ENCODE peak calls at places on chromosomes 6 and 20, in ten cellular contexts. One of them, this sample, is unnamed.
A peak's percentile ranks its signal among the peaks of the same experiment; 100 is the strongest.

GRCh38 chr6:156250593-156250992 is 526.6 kb upstream of the ARID1B start:
- DNase-seq in brain microvascular endothelial cell: no peak
- DNase-seq in nucleus accumbens: no peak
- DNase-seq in mesendoderm: no peak
- DNase-seq in GM20000: no peak
- DNase-seq in HFF-Myc: no peak
- DNase-seq in astrocyte of the spinal cord: no peak
- DNase-seq in lower lobe of right lung: no peak
- DNase-seq in activated CD4-positive, alpha-beta T cell treated with anti-CD3 and anti-CD28 coated beads, Interleukin-2, amount 50 U/mL, for 48 hours: peak; percentile 43
- DNase-seq in activated effector memory CD4-positive, alpha-beta T cell treated with anti-CD3 and anti-CD28 coated beads, Interleukin-2, amount 50 U/mL, for 16 hours: no peak
- DNase-seq in this sample: no peak

GRCh38 chr20:63053430-63054102 is 46.8 kb upstream of the BHLHE23 start:
- DNase-seq in nucleus accumbens: no peak
- DNase-seq in brain microvascular endothelial cell: no peak
- DNase-seq in HFF-Myc: no peak
- DNase-seq in activated CD4-positive, alpha-beta T cell treated with anti-CD3 and anti-CD28 coated beads, Interleukin-2, amount 50 U/mL, for 48 hours: no peak
- DNase-seq in astrocyte of the spinal cord: no peak
- DNase-seq in lower lobe of right lung: peak; percentile 29
- DNase-seq in mesendoderm: no peak
- DNase-seq in activated effector memory CD4-positive, alpha-beta T cell treated with anti-CD3 and anti-CD28 coated beads, Interleukin-2, amount 50 U/mL, for 16 hours: peak; percentile 46
- DNase-seq in GM20000: no peak
- DNase-seq in this sample: no peak

GRCh38 chr20:57092112-57092899 is 174.1 kb downstream of the BMP7 start:
- DNase-seq in brain microvascular endothelial cell: peak; percentile 32
- DNase-seq in astrocyte of the spinal cord: peak; percentile 20
- DNase-seq in HFF-Myc: no peak
- DNase-seq in nucleus accumbens: no peak
- DNase-seq in lower lobe of right lung: peak; percentile 69
- DNase-seq in activated effector memory CD4-positive, alpha-beta T cell treated with anti-CD3 and anti-CD28 coated beads, Interleukin-2, amount 50 U/mL, for 16 hours: peak; percentile 77
- DNase-seq in activated CD4-positive, alpha-beta T cell treated with anti-CD3 and anti-CD28 coated beads, Interleukin-2, amount 50 U/mL, for 48 hours: peak; percentile 70
- DNase-seq in mesendoderm: peak; percentile 69
- DNase-seq in GM20000: peak; percentile 78
- DNase-seq in this sample: peak; percentile 79

GRCh38 chr20:60569116-60569515 is 610.9 kb downstream of the CDH26 start:
- DNase-seq in activated CD4-positive, alpha-beta T cell treated with anti-CD3 and anti-CD28 coated beads, Interleukin-2, amount 50 U/mL, for 48 hours: no peak
- DNase-seq in GM20000: no peak
- DNase-seq in mesendoderm: no peak
- DNase-seq in lower lobe of right lung: no peak
- DNase-seq in nucleus accumbens: no peak
- DNase-seq in brain microvascular endothelial cell: no peak
- DNase-seq in activated effector memory CD4-positive, alpha-beta T cell treated with anti-CD3 and anti-CD28 coated beads, Interleukin-2, amount 50 U/mL, for 16 hours: no peak
- DNase-seq in HFF-Myc: no peak
- DNase-seq in astrocyte of the spinal cord: no peak
- DNase-seq in this sample: no peak

GRCh38 chr20:15487030-15487429 is 1086.2 kb downstream of the KIF16B start:
- DNase-seq in HFF-Myc: no peak
- DNase-seq in nucleus accumbens: no peak
- DNase-seq in brain microvascular endothelial cell: peak; percentile 29
- DNase-seq in activated effector memory CD4-positive, alpha-beta T cell treated with anti-CD3 and anti-CD28 coated beads, Interleukin-2, amount 50 U/mL, for 16 hours: no peak
- DNase-seq in activated CD4-positive, alpha-beta T cell treated with anti-CD3 and anti-CD28 coated beads, Interleukin-2, amount 50 U/mL, for 48 hours: no peak
- DNase-seq in mesendoderm: peak; percentile 95
- DNase-seq in astrocyte of the spinal cord: no peak
- DNase-seq in GM20000: no peak
- DNase-seq in lower lobe of right lung: no peak
- DNase-seq in this sample: no peak

GRCh38 chr6:89111933-89112332 is 5.9 kb downstream of the SRSF12 start:
- DNase-seq in activated effector memory CD4-positive, alpha-beta T cell treated with anti-CD3 and anti-CD28 coated beads, Interleukin-2, amount 50 U/mL, for 16 hours: no peak
- DNase-seq in activated CD4-positive, alpha-beta T cell treated with anti-CD3 and anti-CD28 coated beads, Interleukin-2, amount 50 U/mL, for 48 hours: no peak
- DNase-seq in brain microvascular endothelial cell: no peak
- DNase-seq in astrocyte of the spinal cord: no peak
- DNase-seq in GM20000: no peak
- DNase-seq in nucleus accumbens: no peak
- DNase-seq in mesendoderm: no peak
- DNase-seq in HFF-Myc: no peak
- DNase-seq in lower lobe of right lung: no peak
- DNase-seq in this sample: no peak

GRCh38 chr6:160445130-160445529 is 97.0 kb downstream of the SLC22A3 start:
- DNase-seq in astrocyte of the spinal cord: no peak
- DNase-seq in HFF-Myc: no peak
- DNase-seq in activated effector memory CD4-positive, alpha-beta T cell treated with anti-CD3 and anti-CD28 coated beads, Interleukin-2, amount 50 U/mL, for 16 hours: no peak
- DNase-seq in nucleus accumbens: no peak
- DNase-seq in lower lobe of right lung: peak; percentile 59
- DNase-seq in GM20000: no peak
- DNase-seq in mesendoderm: no peak
- DNase-seq in brain microvascular endothelial cell: no peak
- DNase-seq in activated CD4-positive, alpha-beta T cell treated with anti-CD3 and anti-CD28 coated beads, Interleukin-2, amount 50 U/mL, for 48 hours: no peak
- DNase-seq in this sample: no peak

GRCh38 chr6:9540534-9541126 is 874.2 kb downstream of the TFAP2A start:
- DNase-seq in activated effector memory CD4-positive, alpha-beta T cell treated with anti-CD3 and anti-CD28 coated beads, Interleukin-2, amount 50 U/mL, for 16 hours: no peak
- DNase-seq in mesendoderm: peak; percentile 50
- DNase-seq in nucleus accumbens: no peak
- DNase-seq in activated CD4-positive, alpha-beta T cell treated with anti-CD3 and anti-CD28 coated beads, Interleukin-2, amount 50 U/mL, for 48 hours: no peak
- DNase-seq in HFF-Myc: no peak
- DNase-seq in astrocyte of the spinal cord: peak; percentile 65
- DNase-seq in brain microvascular endothelial cell: peak; percentile 47
- DNase-seq in GM20000: peak; percentile 41
- DNase-seq in lower lobe of right lung: no peak
- DNase-seq in this sample: no peak

GRCh38 chr6:157999100-158000051 is 17.7 kb downstream of the SYNJ2 start:
- DNase-seq in brain microvascular endothelial cell: no peak
- DNase-seq in nucleus accumbens: no peak
- DNase-seq in activated effector memory CD4-positive, alpha-beta T cell treated with anti-CD3 and anti-CD28 coated beads, Interleukin-2, amount 50 U/mL, for 16 hours: no peak
- DNase-seq in lower lobe of right lung: peak; percentile 20
- DNase-seq in activated CD4-positive, alpha-beta T cell treated with anti-CD3 and anti-CD28 coated beads, Interleukin-2, amount 50 U/mL, for 48 hours: no peak
- DNase-seq in mesendoderm: no peak
- DNase-seq in astrocyte of the spinal cord: no peak
- DNase-seq in HFF-Myc: no peak
- DNase-seq in GM20000: no peak
- DNase-seq in this sample: peak; percentile 79

GRCh38 chr20:25623225-25623735 is 534 bp downstream of the NANP start:
- DNase-seq in GM20000: no peak
- DNase-seq in brain microvascular endothelial cell: peak; percentile 13
- DNase-seq in nucleus accumbens: no peak
- DNase-seq in mesendoderm: peak; percentile 29
- DNase-seq in activated CD4-positive, alpha-beta T cell treated with anti-CD3 and anti-CD28 coated beads, Interleukin-2, amount 50 U/mL, for 48 hours: peak; percentile 58
- DNase-seq in astrocyte of the spinal cord: peak; percentile 28
- DNase-seq in HFF-Myc: no peak
- DNase-seq in lower lobe of right lung: peak; percentile 64
- DNase-seq in activated effector memory CD4-positive, alpha-beta T cell treated with anti-CD3 and anti-CD28 coated beads, Interleukin-2, amount 50 U/mL, for 16 hours: peak; percentile 72
- DNase-seq in this sample: peak; percentile 49

GRCh38 chr20:47878601-47879004 is 93.3 kb upstream of the SULF2 start:
- DNase-seq in nucleus accumbens: no peak
- DNase-seq in lower lobe of right lung: no peak
- DNase-seq in HFF-Myc: no peak
- DNase-seq in activated CD4-positive, alpha-beta T cell treated with anti-CD3 and anti-CD28 coated beads, Interleukin-2, amount 50 U/mL, for 48 hours: no peak
- DNase-seq in activated effector memory CD4-positive, alpha-beta T cell treated with anti-CD3 and anti-CD28 coated beads, Interleukin-2, amount 50 U/mL, for 16 hours: no peak
- DNase-seq in astrocyte of the spinal cord: no peak
- DNase-seq in GM20000: no peak
- DNase-seq in brain microvascular endothelial cell: no peak
- DNase-seq in mesendoderm: no peak
- DNase-seq in this sample: no peak

GRCh38 chr20:45073182-45073581 is 27.7 kb downstream of the KCNS1 start:
- DNase-seq in nucleus accumbens: no peak
- DNase-seq in activated CD4-positive, alpha-beta T cell treated with anti-CD3 and anti-CD28 coated beads, Interleukin-2, amount 50 U/mL, for 48 hours: no peak
- DNase-seq in astrocyte of the spinal cord: peak; percentile 27
- DNase-seq in mesendoderm: no peak
- DNase-seq in lower lobe of right lung: no peak
- DNase-seq in brain microvascular endothelial cell: no peak
- DNase-seq in activated effector memory CD4-positive, alpha-beta T cell treated with anti-CD3 and anti-CD28 coated beads, Interleukin-2, amount 50 U/mL, for 16 hours: no peak
- DNase-seq in HFF-Myc: no peak
- DNase-seq in GM20000: no peak
- DNase-seq in this sample: no peak

GRCh38 chr6:126721581-126722145 is 381.7 kb downstream of the CENPW start:
- DNase-seq in activated effector memory CD4-positive, alpha-beta T cell treated with anti-CD3 and anti-CD28 coated beads, Interleukin-2, amount 50 U/mL, for 16 hours: no peak
- DNase-seq in nucleus accumbens: no peak
- DNase-seq in GM20000: no peak
- DNase-seq in activated CD4-positive, alpha-beta T cell treated with anti-CD3 and anti-CD28 coated beads, Interleukin-2, amount 50 U/mL, for 48 hours: no peak
- DNase-seq in HFF-Myc: peak; percentile 31
- DNase-seq in lower lobe of right lung: no peak
- DNase-seq in mesendoderm: no peak
- DNase-seq in brain microvascular endothelial cell: peak; percentile 87
- DNase-seq in astrocyte of the spinal cord: peak; percentile 86
- DNase-seq in this sample: no peak

GRCh38 chr6:68559052-68559451 is 76.0 kb upstream of the ADGRB3 start:
- DNase-seq in activated CD4-positive, alpha-beta T cell treated with anti-CD3 and anti-CD28 coated beads, Interleukin-2, amount 50 U/mL, for 48 hours: no peak
- DNase-seq in brain microvascular endothelial cell: no peak
- DNase-seq in nucleus accumbens: no peak
- DNase-seq in HFF-Myc: no peak
- DNase-seq in activated effector memory CD4-positive, alpha-beta T cell treated with anti-CD3 and anti-CD28 coated beads, Interleukin-2, amount 50 U/mL, for 16 hours: no peak
- DNase-seq in astrocyte of the spinal cord: peak; percentile 31
- DNase-seq in mesendoderm: peak; percentile 69
- DNase-seq in lower lobe of right lung: no peak
- DNase-seq in GM20000: no peak
- DNase-seq in this sample: no peak

GRCh38 chr6:161940519-161940918 is 666.7 kb upstream of the AGPAT4 start:
- DNase-seq in brain microvascular endothelial cell: no peak
- DNase-seq in HFF-Myc: no peak
- DNase-seq in astrocyte of the spinal cord: no peak
- DNase-seq in lower lobe of right lung: no peak
- DNase-seq in activated CD4-positive, alpha-beta T cell treated with anti-CD3 and anti-CD28 coated beads, Interleukin-2, amount 50 U/mL, for 48 hours: no peak
- DNase-seq in GM20000: no peak
- DNase-seq in nucleus accumbens: no peak
- DNase-seq in mesendoderm: no peak
- DNase-seq in activated effector memory CD4-positive, alpha-beta T cell treated with anti-CD3 and anti-CD28 coated beads, Interleukin-2, amount 50 U/mL, for 16 hours: no peak
- DNase-seq in this sample: no peak

GRCh38 chr20:41165001-41165882 is 27.9 kb downstream of the PLCG1 start:
- DNase-seq in nucleus accumbens: no peak
- DNase-seq in brain microvascular endothelial cell: no peak
- DNase-seq in HFF-Myc: no peak
- DNase-seq in activated effector memory CD4-positive, alpha-beta T cell treated with anti-CD3 and anti-CD28 coated beads, Interleukin-2, amount 50 U/mL, for 16 hours: no peak
- DNase-seq in lower lobe of right lung: no peak
- DNase-seq in GM20000: no peak
- DNase-seq in astrocyte of the spinal cord: no peak
- DNase-seq in mesendoderm: no peak
- DNase-seq in activated CD4-positive, alpha-beta T cell treated with anti-CD3 and anti-CD28 coated beads, Interleukin-2, amount 50 U/mL, for 48 hours: no peak
- DNase-seq in this sample: no peak

GRCh38 chr20:5127859-5128409 is 1.1 kb downstream of the CDS2 start:
- DNase-seq in lower lobe of right lung: no peak
- DNase-seq in nucleus accumbens: no peak
- DNase-seq in activated CD4-positive, alpha-beta T cell treated with anti-CD3 and anti-CD28 coated beads, Interleukin-2, amount 50 U/mL, for 48 hours: no peak
- DNase-seq in GM20000: no peak
- DNase-seq in HFF-Myc: no peak
- DNase-seq in mesendoderm: no peak
- DNase-seq in brain microvascular endothelial cell: no peak
- DNase-seq in activated effector memory CD4-positive, alpha-beta T cell treated with anti-CD3 and anti-CD28 coated beads, Interleukin-2, amount 50 U/mL, for 16 hours: no peak
- DNase-seq in astrocyte of the spinal cord: no peak
- DNase-seq in this sample: no peak

GRCh38 chr6:153059311-153059710 is 56.8 kb upstream of the MTRF1L start:
- DNase-seq in nucleus accumbens: no peak
- DNase-seq in activated CD4-positive, alpha-beta T cell treated with anti-CD3 and anti-CD28 coated beads, Interleukin-2, amount 50 U/mL, for 48 hours: no peak
- DNase-seq in activated effector memory CD4-positive, alpha-beta T cell treated with anti-CD3 and anti-CD28 coated beads, Interleukin-2, amount 50 U/mL, for 16 hours: no peak
- DNase-seq in HFF-Myc: no peak
- DNase-seq in brain microvascular endothelial cell: no peak
- DNase-seq in astrocyte of the spinal cord: no peak
- DNase-seq in mesendoderm: no peak
- DNase-seq in lower lobe of right lung: no peak
- DNase-seq in GM20000: no peak
- DNase-seq in this sample: no peak

GRCh38 chr6:134169881-134170486 is 117.6 kb upstream of the SLC2A12 start:
- DNase-seq in brain microvascular endothelial cell: no peak
- DNase-seq in activated CD4-positive, alpha-beta T cell treated with anti-CD3 and anti-CD28 coated beads, Interleukin-2, amount 50 U/mL, for 48 hours: no peak
- DNase-seq in GM20000: no peak
- DNase-seq in astrocyte of the spinal cord: peak; percentile 33
- DNase-seq in lower lobe of right lung: no peak
- DNase-seq in activated effector memory CD4-positive, alpha-beta T cell treated with anti-CD3 and anti-CD28 coated beads, Interleukin-2, amount 50 U/mL, for 16 hours: no peak
- DNase-seq in nucleus accumbens: no peak
- DNase-seq in HFF-Myc: no peak
- DNase-seq in mesendoderm: no peak
- DNase-seq in this sample: no peak

GRCh38 chr6:9044426-9044825 is 609.1 kb upstream of the SLC35B3 start:
- DNase-seq in nucleus accumbens: no peak
- DNase-seq in HFF-Myc: no peak
- DNase-seq in brain microvascular endothelial cell: no peak
- DNase-seq in GM20000: no peak
- DNase-seq in activated CD4-positive, alpha-beta T cell treated with anti-CD3 and anti-CD28 coated beads, Interleukin-2, amount 50 U/mL, for 48 hours: no peak
- DNase-seq in astrocyte of the spinal cord: no peak
- DNase-seq in activated effector memory CD4-positive, alpha-beta T cell treated with anti-CD3 and anti-CD28 coated beads, Interleukin-2, amount 50 U/mL, for 16 hours: no peak
- DNase-seq in mesendoderm: no peak
- DNase-seq in lower lobe of right lung: no peak
- DNase-seq in this sample: no peak

GRCh38 chr6:9116026-9116425 is 680.7 kb upstream of the SLC35B3 start:
- DNase-seq in activated effector memory CD4-positive, alpha-beta T cell treated with anti-CD3 and anti-CD28 coated beads, Interleukin-2, amount 50 U/mL, for 16 hours: no peak
- DNase-seq in mesendoderm: peak; percentile 40
- DNase-seq in HFF-Myc: peak; percentile 89
- DNase-seq in lower lobe of right lung: no peak
- DNase-seq in brain microvascular endothelial cell: no peak
- DNase-seq in activated CD4-positive, alpha-beta T cell treated with anti-CD3 and anti-CD28 coated beads, Interleukin-2, amount 50 U/mL, for 48 hours: no peak
- DNase-seq in nucleus accumbens: no peak
- DNase-seq in GM20000: no peak
- DNase-seq in astrocyte of the spinal cord: peak; percentile 78
- DNase-seq in this sample: no peak

GRCh38 chr6:148890091-148890490 is 143.3 kb downstream of the UST start:
- DNase-seq in brain microvascular endothelial cell: no peak
- DNase-seq in HFF-Myc: no peak
- DNase-seq in mesendoderm: no peak
- DNase-seq in GM20000: no peak
- DNase-seq in nucleus accumbens: no peak
- DNase-seq in activated effector memory CD4-positive, alpha-beta T cell treated with anti-CD3 and anti-CD28 coated beads, Interleukin-2, amount 50 U/mL, for 16 hours: no peak
- DNase-seq in lower lobe of right lung: no peak
- DNase-seq in astrocyte of the spinal cord: no peak
- DNase-seq in activated CD4-positive, alpha-beta T cell treated with anti-CD3 and anti-CD28 coated beads, Interleukin-2, amount 50 U/mL, for 48 hours: no peak
- DNase-seq in this sample: no peak

GRCh38 chr20:63973636-63974401 is 4.1 kb upstream of the ZNF512B start:
- DNase-seq in astrocyte of the spinal cord: peak; percentile 78
- DNase-seq in activated CD4-positive, alpha-beta T cell treated with anti-CD3 and anti-CD28 coated beads, Interleukin-2, amount 50 U/mL, for 48 hours: peak; percentile 84
- DNase-seq in activated effector memory CD4-positive, alpha-beta T cell treated with anti-CD3 and anti-CD28 coated beads, Interleukin-2, amount 50 U/mL, for 16 hours: peak; percentile 93
- DNase-seq in HFF-Myc: peak; percentile 56
- DNase-seq in brain microvascular endothelial cell: peak; percentile 71
- DNase-seq in mesendoderm: peak; percentile 84
- DNase-seq in lower lobe of right lung: peak; percentile 93
- DNase-seq in GM20000: peak; percentile 90
- DNase-seq in nucleus accumbens: peak; percentile 35
- DNase-seq in this sample: peak; percentile 86

This sample was measured in dorsolateral prefrontal cortex.